ENCODE peak calls at places on chromosomes 1 and 21, in eight cellular contexts. V, D, H, T, P, A, K and N are unnamed samples.

GRCh38 chr1:110627763-110628162 is 21.6 kb upstream of the KCNA2 start:
- DNase-seq in T (no peak), P (no peak), D (no peak), V (no peak), K (no peak), A (no peak), H (no peak), N (no peak)

GRCh38 chr1:203520315-203520714 is 26.4 kb downstream of the OPTC start:
- DNase-seq in D (peak; percentile 81), A (no peak), H (no peak), P (no peak), K (no peak), V (no peak), T (no peak), N (no peak)

GRCh38 chr21:39650306-39650705 is 37.6 kb downstream of the B3GALT5 start:
- DNase-seq in K (no peak), A (no peak), D (no peak), P (no peak), T (no peak), H (no peak), V (no peak), N (no peak)

GRCh38 chr1:84117868-84118267 is 26.2 kb upstream of the PRKACB start:
- DNase-seq in D (peak; percentile 78), T (no peak), K (no peak), H (no peak), A (peak; percentile 9), V (no peak), P (no peak), N (no peak)

GRCh38 chr1:217747156-217747769 is 116.1 kb downstream of the SPATA17 start:
- DNase-seq in T (no peak), V (no peak), P (no peak), H (no peak), D (peak; percentile 41), A (peak; percentile 66), K (no peak), N (no peak)

GRCh38 chr21:14876464-14876863 is 188.3 kb downstream of the NRIP1 start:
- DNase-seq in V (no peak), D (no peak), T (peak; percentile 19), P (no peak), K (no peak), A (no peak), H (no peak), N (no peak)

GRCh38 chr1:6084781-6085495 is 39.2 kb downstream of the KCNAB2 start:
- DNase-seq in D (no peak), A (no peak), H (no peak), P (no peak), V (no peak), K (no peak), T (no peak), N (no peak)

GRCh38 chr1:192776206-192776605 is 32.6 kb upstream of the RGS2 start:
- DNase-seq in P (no peak), D (no peak), A (no peak), V (no peak), K (no peak), T (no peak), H (no peak), N (no peak)

GRCh38 chr1:161792740-161793139 is 26.6 kb downstream of the ATF6 start:
- DNase-seq in T (no peak), V (peak; percentile 11), K (no peak), A (peak; percentile 87), P (no peak), D (peak; percentile 93), H (no peak), N (no peak)

GRCh38 chr21:38376693-38377092 is 119.9 kb downstream of the KCNJ15 start:
- DNase-seq in A (no peak), K (no peak), D (no peak), P (peak; percentile 81), H (no peak), V (no peak), T (no peak), N (no peak)

GRCh38 chr1:25799758-25800537 is at the start of gene SELENON:
- DNase-seq in V (peak; percentile 85), K (no peak), T (peak; percentile 59), A (peak; percentile 21), P (peak; percentile 88), H (peak; percentile 92), D (peak; percentile 28), N (no peak)

GRCh38 chr1:201348211-201348566 is 29.3 kb downstream of the TNNT2 start:
- DNase-seq in D (peak; percentile 63), A (peak; percentile 92), V (no peak), P (peak; percentile 57), T (peak; percentile 33), K (no peak), H (peak; percentile 74), N (no peak)

GRCh38 chr1:182003953-182004586 is 57.4 kb downstream of the ZNF648 start:
- DNase-seq in H (no peak), T (no peak), V (peak; percentile 68), K (no peak), D (no peak), P (no peak), A (peak; percentile 17), N (no peak)

GRCh38 chr1:46587072-46587471 is 17.0 kb downstream of the MKNK1 start:
- DNase-seq in K (no peak), H (peak; percentile 69), D (no peak), V (peak; percentile 38), P (peak; percentile 82), T (peak; percentile 36), A (no peak), N (no peak)

GRCh38 chr1:107727866-107728265 is 237.1 kb downstream of the VAV3 start:
- DNase-seq in K (no peak), V (no peak), D (no peak), A (no peak), T (no peak), H (no peak), P (no peak), N (no peak)

GRCh38 chr1:221290669-221291068 is 411.4 kb downstream of the HLX start:
- DNase-seq in A (no peak), D (no peak), K (no peak), H (no peak), V (no peak), P (no peak), T (no peak), N (no peak)

GRCh38 chr1:234696148-234696576 is 86.2 kb upstream of the IRF2BP2 start:
- DNase-seq in V (no peak), H (no peak), T (no peak), K (no peak), A (no peak), D (no peak), P (no peak), N (no peak)

GRCh38 chr1:207866471-207867135 is 44.3 kb downstream of the CD34 start:
- DNase-seq in D (peak; percentile 58), H (no peak), P (no peak), A (no peak), T (peak; percentile 54), K (peak; percentile 67), V (peak; percentile 74), N (no peak)

GRCh38 chr1:207861442-207862177 is 49.3 kb downstream of the CD34 start:
- DNase-seq in P (no peak), A (no peak), H (no peak), V (no peak), T (peak; percentile 31), D (no peak), K (no peak), N (no peak)

GRCh38 chr1:207862241-207862787 is 48.6 kb downstream of the CD34 start:
- DNase-seq in P (no peak), K (no peak), A (no peak), D (peak; percentile 43), V (no peak), T (no peak), H (no peak), N (no peak)

GRCh38 chr1:207867136-207868081 is 43.5 kb downstream of the CD34 start:
- DNase-seq in D (no peak), T (peak; percentile 32), K (peak; percentile 53), V (peak; percentile 60), A (no peak), H (peak; percentile 83), P (peak; percentile 90), N (no peak)

GRCh38 chr1:207863893-207864535 is 46.9 kb downstream of the CD34 start:
- DNase-seq in D (no peak), P (peak; percentile 82), A (no peak), T (peak; percentile 39), V (no peak), K (no peak), H (no peak), N (no peak)
- TF ChIP-seq CTCF in D (no peak), P (no peak), A (no peak), T (no peak), V (no peak), K (no peak), H (no peak), N (no peak)

DNA sequence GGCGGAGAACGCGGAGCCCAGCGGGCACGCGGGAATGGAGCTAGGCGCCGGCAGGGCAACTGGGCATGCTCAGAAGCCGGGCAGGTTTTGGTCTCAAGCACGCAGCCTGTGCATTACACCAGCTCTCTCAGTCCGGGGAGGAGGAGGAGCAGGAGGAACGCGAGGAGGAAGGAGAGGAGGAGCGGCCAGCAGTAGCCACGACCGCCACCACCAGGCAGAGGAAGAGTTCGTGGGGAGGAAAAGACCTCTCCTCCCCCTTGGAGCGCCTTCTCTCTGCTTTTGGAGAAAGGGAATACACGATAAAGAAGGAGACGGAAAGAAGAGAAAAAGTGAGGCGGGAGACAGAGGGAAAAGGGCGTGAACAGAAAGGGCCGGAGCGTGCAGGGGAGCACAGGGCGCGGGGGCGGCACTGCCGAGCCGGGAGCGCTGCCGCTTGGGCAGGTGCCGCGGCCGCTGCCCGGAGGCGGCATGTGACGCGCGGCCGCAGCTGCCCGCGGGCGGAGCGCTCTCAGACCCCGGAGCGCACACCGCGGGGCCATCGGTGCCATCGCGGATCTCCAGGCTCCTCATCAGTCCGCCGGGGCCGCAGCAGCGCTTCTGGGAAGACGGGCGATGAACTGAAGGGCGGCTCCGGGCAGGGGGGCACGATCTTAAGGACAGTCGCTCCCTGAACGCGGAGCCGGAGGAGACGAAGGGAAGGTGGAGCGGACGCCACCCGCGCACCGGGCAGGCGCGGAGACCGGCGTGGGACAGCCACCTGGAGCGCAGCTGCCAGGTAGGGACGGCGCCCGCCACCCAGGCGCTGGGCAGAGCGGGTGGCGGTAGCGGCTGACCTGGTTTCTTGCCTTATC is at the start of gene CHRM3:
- DNase-seq in H (peak; percentile 69), K (peak; percentile 83), P (no peak), A (peak; percentile 96), V (peak; percentile 11), D (no peak), T (peak; percentile 87), N (peak; percentile 75)
- TF ChIP-seq CTCF in H (peak; percentile 3), K (peak; percentile 38), P (no peak), A (peak; percentile 28), V (no peak), D (no peak), T (peak; percentile 48), N (peak; percentile 38)

DNA sequence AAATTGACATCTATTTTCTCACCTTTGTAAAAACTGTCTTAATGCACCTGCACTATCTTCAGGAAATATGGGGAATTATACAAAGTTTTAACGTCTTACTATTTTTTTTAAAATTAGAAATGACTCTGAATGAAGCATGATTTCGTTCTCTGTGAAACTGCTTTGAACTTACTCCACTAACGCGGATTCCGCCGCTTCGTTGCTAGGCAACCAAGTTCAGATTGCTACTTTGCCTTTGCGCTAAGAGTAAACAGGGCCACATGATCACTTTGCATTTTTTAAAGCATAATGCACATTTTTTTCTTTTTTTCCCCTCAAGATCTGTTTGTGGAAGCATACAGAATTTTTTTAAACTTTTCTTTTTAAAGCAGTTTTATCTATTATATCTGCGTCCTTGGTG is 690.5 kb downstream of the BRINP3 start:
- DNase-seq in T (no peak), P (no peak), D (peak; percentile 6), K (peak; percentile 38), V (no peak), A (no peak), H (no peak), N (no peak)
- TF ChIP-seq CTCF in T (no peak), P (no peak), D (no peak), K (no peak), V (no peak), A (no peak), H (no peak), N (no peak)

GRCh38 chr1:175146535-175147213 is 45.9 kb downstream of the KIAA0040 start:
- DNase-seq in P (peak; percentile 90), A (peak; percentile 74), V (peak; percentile 63), K (peak; percentile 53), H (peak; percentile 81), T (peak; percentile 68), D (peak; percentile 28), N (peak; percentile 77)
- TF ChIP-seq CTCF in P (peak; percentile 48), A (peak; percentile 88), V (peak; percentile 78), K (peak; percentile 77), H (peak; percentile 81), T (peak; percentile 67), D (peak; percentile 70), N (peak; percentile 87)